ENCODE peak calls at places on chromosome 3, in five cellular contexts. L is RWPE1, J is upper lobe of left lung, D is transverse colon, P is mammary epithelial cell. N is an unnamed sample.
A peak's percentile ranks its signal among the peaks of the same experiment; 100 is the strongest.

GRCh38 chr3:72323794-72324193 is 524.5 kb downstream of the SHQ1 start:
- DNase-seq in L (no peak), J (no peak), D (no peak), P (no peak), N (no peak)

GRCh38 chr3:55305714-55306485 is 181.2 kb downstream of the WNT5A start:
- DNase-seq in L (no peak), J (no peak), D (no peak), P (no peak), N (no peak)

GRCh38 chr3:39407259-39407629 is 724 bp downstream of the RPSA start:
- DNase-seq in L (no peak), J (no peak), D (no peak), P (no peak), N (no peak)

GRCh38 chr3:100993309-100993708 is at the start of gene ABI3BP:
- DNase-seq in L (peak; percentile 71), J (peak; percentile 26), D (peak; percentile 58), P (peak; percentile 65), N (peak; percentile 67)

GRCh38 chr3:128188326-128188725 is 35.0 kb downstream of the EEFSEC start:
- DNase-seq in L (no peak), J (no peak), D (no peak), P (no peak), N (no peak)

GRCh38 chr3:174440350-174440716 is 418.8 kb upstream of the NAALADL2 start:
- DNase-seq in L (peak; percentile 8), J (no peak), D (peak; percentile 16), P (no peak), N (peak; percentile 73)

GRCh38 chr3:167684389-167684993 is 30.7 kb upstream of the WDR49 start:
- DNase-seq in L (peak; percentile 38), J (no peak), D (no peak), P (peak; percentile 42), N (peak; percentile 78)

GRCh38 chr3:159458010-159458409 is 530.6 kb upstream of the IL12A start:
- DNase-seq in L (peak; percentile 88), J (no peak), D (no peak), P (peak; percentile 97), N (peak; percentile 85)

GRCh38 chr3:108477511-108478147 is 32.8 kb downstream of the MYH15 start:
- DNase-seq in L (peak; percentile 41), J (no peak), D (peak; percentile 79), P (peak; percentile 48), N (peak; percentile 77)

GRCh38 chr3:43296565-43296964 is 10.2 kb downstream of the SNRK start:
- DNase-seq in L (no peak), J (no peak), D (peak; percentile 46), P (peak; percentile 39), N (peak; percentile 33)

GRCh38 chr3:72298201-72299155 is 513.5 kb upstream of the PROK2 start:
- DNase-seq in L (no peak), J (no peak), D (no peak), P (no peak), N (no peak)

GRCh38 chr3:175335229-175335628 is 476.1 kb downstream of the NAALADL2 start:
- DNase-seq in L (no peak), J (no peak), D (no peak), P (no peak), N (no peak)

GRCh38 chr3:127974226-127974625 is 59.2 kb downstream of the KBTBD12 start:
- DNase-seq in L (no peak), J (no peak), D (no peak), P (no peak), N (no peak)

GRCh38 chr3:97772926-97773325 is 8.4 kb downstream of the ARL6 start:
- DNase-seq in L (no peak), J (no peak), D (no peak), P (no peak), N (no peak)

GRCh38 chr3:146163584-146163983 is 2.6 kb upstream of the PLOD2 start:
- DNase-seq in L (peak; percentile 79), J (no peak), D (no peak), P (peak; percentile 91), N (peak; percentile 95)

GRCh38 chr3:171345112-171345843 is 114.9 kb downstream of the TNIK start:
- DNase-seq in L (no peak), J (no peak), D (no peak), P (no peak), N (no peak)

GRCh38 chr3:52446631-52447511 is 2.0 kb upstream of the SEMA3G start:
- DNase-seq in L (peak; percentile 48), J (no peak), D (peak; percentile 72), P (peak; percentile 35), N (peak; percentile 68)

GRCh38 chr3:193563999-193564398 is 9.3 kb upstream of the ATP13A4 start:
- DNase-seq in L (peak; percentile 9), J (no peak), D (peak; percentile 50), P (peak; percentile 10), N (peak; percentile 22)

GRCh38 chr3:72398781-72399180 is 449.5 kb downstream of the SHQ1 start:
- DNase-seq in L (no peak), J (no peak), D (no peak), P (no peak), N (no peak)

GRCh38 chr3:30751610-30752299 is 142.7 kb downstream of the GADL1 start:
- DNase-seq in L (no peak), J (no peak), D (peak; percentile 22), P (peak; percentile 24), N (peak; percentile 52)

GRCh38 chr3:126005951-126006350 is 37.0 kb downstream of the ROPN1B start:
- DNase-seq in L (peak; percentile 38), J (no peak), D (no peak), P (peak; percentile 83), N (peak; percentile 15)

GRCh38 chr3:126621171-126621570 is 33.8 kb downstream of the TXNRD3 start:
- DNase-seq in L (no peak), J (no peak), D (no peak), P (peak; percentile 55), N (peak; percentile 67)

GRCh38 chr3:50369271-50369670 is 9.9 kb upstream of the TMEM115 start:
- DNase-seq in L (no peak), J (no peak), D (no peak), P (no peak), N (no peak)

GRCh38 chr3:178284180-178284579 is 252.1 kb upstream of the KCNMB2 start:
- DNase-seq in L (no peak), J (no peak), D (no peak), P (no peak), N (no peak)

GRCh38 chr3:191301017-191301416 is 28.2 kb upstream of the CCDC50 start:
- DNase-seq in L (no peak), J (no peak), D (no peak), P (no peak), N (no peak)

GRCh38 chr3:179929091-179929529 is 107.6 kb downstream of the PEX5L start:
- DNase-seq in L (peak; percentile 58), J (no peak), D (peak; percentile 21), P (peak; percentile 30), N (peak; percentile 71)

GRCh38 chr3:46892285-46893145 is 15.0 kb downstream of the PTH1R start:
- DNase-seq in L (peak; percentile 64), J (peak; percentile 93), D (peak; percentile 60), P (peak; percentile 53), N (peak; percentile 31)

GRCh38 chr3:172905480-172905850 is 154.9 kb downstream of the ECT2 start:
- DNase-seq in L (no peak), J (no peak), D (no peak), P (no peak), N (no peak)

GRCh38 chr3:192916455-192917257 is 1.0 kb downstream of the MB21D2 start:
- DNase-seq in L (peak; percentile 41), J (peak; percentile 92), D (peak; percentile 60), P (peak; percentile 63), N (peak; percentile 63)

GRCh38 chr3:139309046-139309660 is 34.7 kb upstream of the MRPS22 start:
- DNase-seq in L (no peak), J (no peak), D (no peak), P (no peak), N (no peak)

GRCh38 chr3:151290673-151291072 is 12.3 kb upstream of the P2RY14 start:
- DNase-seq in L (peak; percentile 46), J (no peak), D (no peak), P (no peak), N (peak; percentile 56)
- TF ChIP-seq CTCF in L (peak; percentile 71), J (no peak), D (no peak), P (peak; percentile 57), N (peak; percentile 75)

GRCh38 chr3:79724206-79724605 is 43.6 kb downstream of the ROBO1 start:
- DNase-seq in L (no peak), J (no peak), D (no peak), P (no peak), N (peak; percentile 5)
- TF ChIP-seq CTCF in L (no peak), J (no peak), D (no peak), P (peak; percentile 10), N (no peak)

DNA sequence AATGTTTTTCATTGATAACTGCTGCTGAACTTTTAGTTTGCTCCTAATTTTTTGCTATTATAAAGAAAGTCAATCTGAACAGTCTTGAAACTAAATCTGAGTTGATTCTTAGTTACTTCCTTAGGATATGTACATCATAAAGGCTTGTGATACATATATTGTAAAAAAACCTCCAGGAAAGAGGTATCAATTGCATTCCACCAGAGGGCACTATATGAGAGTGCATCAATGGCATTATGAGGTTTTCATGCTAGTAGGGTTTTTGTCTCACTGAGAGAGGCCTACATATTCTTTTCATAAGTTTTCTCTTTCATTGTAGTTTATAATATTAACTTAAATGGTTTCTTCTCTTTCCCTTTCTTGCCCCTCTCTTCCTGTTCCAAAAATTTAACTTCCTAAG is 46.9 kb downstream of the PIK3R4 start:
- DNase-seq in L (peak; percentile 13), J (no peak), D (no peak), P (peak; percentile 31), N (peak; percentile 44)
- TF ChIP-seq CTCF in L (peak; percentile 10), J (peak; percentile 24), D (peak; percentile 38), P (peak; percentile 67), N (peak; percentile 29)

GRCh38 chr3:4888913-4889846 is 90.1 kb upstream of the BHLHE40 start:
- DNase-seq in L (no peak), J (no peak), D (no peak), P (no peak), N (no peak)
- TF ChIP-seq CTCF in L (no peak), J (no peak), D (no peak), P (no peak), N (no peak)

DNA sequence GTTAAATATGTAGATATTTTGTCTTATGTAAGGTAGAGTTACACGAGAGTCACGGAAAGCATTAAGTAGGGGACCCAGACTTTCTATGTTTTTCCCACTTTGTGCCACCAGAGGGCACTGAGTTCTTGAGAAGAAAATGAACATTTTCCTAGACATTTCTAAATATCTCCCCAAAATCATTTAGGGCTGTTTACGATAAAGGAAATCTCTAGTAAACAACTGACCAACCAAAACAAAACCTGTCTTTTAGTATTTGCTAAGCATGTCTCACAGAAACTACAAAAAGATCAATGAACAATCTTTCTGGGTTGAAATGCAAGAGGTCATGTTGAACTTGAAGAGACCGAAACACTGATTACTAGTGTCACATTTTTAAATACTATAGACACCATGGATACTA is 16.1 kb downstream of the POU1F1 start:
- DNase-seq in L (peak; percentile 15), J (no peak), D (peak; percentile 28), P (peak; percentile 24), N (peak; percentile 69)
- TF ChIP-seq CTCF in L (peak; percentile 77), J (peak; percentile 62), D (peak; percentile 50), P (peak; percentile 64), N (peak; percentile 53)

GRCh38 chr3:120892921-120893320 is 15.1 kb upstream of the STXBP5L start:
- DNase-seq in L (no peak), J (no peak), D (no peak), P (no peak), N (no peak)

DNA sequence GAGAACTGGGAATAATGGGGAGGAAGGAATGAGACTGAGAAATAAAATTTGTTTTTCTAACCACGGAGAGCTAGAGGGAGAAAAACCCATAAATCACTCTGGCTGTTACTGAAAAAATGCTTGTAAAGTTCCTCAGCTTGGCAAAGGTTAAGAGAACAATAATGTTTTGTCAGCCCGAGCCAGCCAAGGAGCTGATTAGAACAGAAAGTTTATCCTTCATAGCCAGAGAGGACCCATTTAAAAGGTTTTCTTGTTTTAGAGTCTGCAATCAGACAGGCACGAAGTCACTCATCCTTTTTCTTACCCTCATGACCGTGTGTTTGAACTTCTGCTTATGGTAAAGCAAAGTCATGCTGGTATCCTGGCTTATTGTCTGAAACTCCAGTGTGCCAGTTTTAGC is 13.7 kb upstream of the STXBP5L start:
- DNase-seq in L (no peak), J (no peak), D (no peak), P (peak; percentile 1), N (peak; percentile 45)
- TF ChIP-seq CTCF in L (no peak), J (no peak), D (no peak), P (no peak), N (no peak)

N was measured in MCF 10A.